ENCODE peak calls at places on chromosomes 16 and 17, in five cellular contexts. Z is HCT116, Y is right lobe of liver, P is adrenal gland, N is uterus. B is an unnamed sample.
A peak's percentile ranks its signal among the peaks of the same experiment; 100 is the strongest.

GRCh38 chr16:85819245-85819644 is 19.8 kb downstream of the COX4I1 start:
- DNase-seq in P (peak; percentile 92), Y (peak; percentile 83), Z (peak; percentile 90), N (peak; percentile 40), B (peak; percentile 93)

GRCh38 chr17:82859431-82860403 is 19.9 kb upstream of the ZNF750 start:
- DNase-seq in N (peak; percentile 11), P (peak; percentile 84), Z (peak; percentile 91), Y (peak; percentile 57), B (peak; percentile 92)

GRCh38 chr16:84478172-84478948 is 26.1 kb downstream of the MEAK7 start:
- DNase-seq in P (no peak), Y (no peak), Z (no peak), N (no peak), B (peak; percentile 29)

GRCh38 chr16:1960665-1961630 is 1.6 kb downstream of the NDUFB10 start:
- DNase-seq in N (no peak), P (no peak), Z (peak; percentile 64), Y (no peak), B (peak; percentile 76)

GRCh38 chr17:80104321-80104955 is 3.1 kb downstream of the GAA start:
- DNase-seq in N (no peak), P (peak; percentile 47), Z (no peak), Y (peak; percentile 50), B (peak; percentile 73)

GRCh38 chr16:14121135-14121534 is 50.0 kb downstream of the MRTFB start:
- DNase-seq in Y (no peak), Z (no peak), P (no peak), N (no peak), B (no peak)

GRCh38 chr17:9824094-9824493 is 1.6 kb upstream of the GLP2R start:
- DNase-seq in P (no peak), Y (no peak), Z (no peak), N (no peak), B (no peak)

GRCh38 chr17:55709984-55710383 is 12.7 kb downstream of the TMEM100 start:
- DNase-seq in N (no peak), P (no peak), Y (no peak), Z (no peak), B (no peak)

GRCh38 chr17:29412780-29413565 is 22.8 kb downstream of the TAOK1 start:
- DNase-seq in P (no peak), Z (no peak), N (no peak), Y (no peak), B (no peak)

GRCh38 chr16:3576211-3576610 is 992 bp downstream of the NLRC3 start:
- DNase-seq in Y (no peak), Z (no peak), N (no peak), P (no peak), B (no peak)

GRCh38 chr16:85436636-85437160 is 176.4 kb upstream of the GSE1 start:
- DNase-seq in Y (no peak), P (no peak), Z (no peak), N (peak; percentile 83), B (no peak)

GRCh38 chr17:82028246-82028645 is 3.2 kb upstream of the RAC3 start:
- DNase-seq in N (no peak), Y (no peak), Z (no peak), P (no peak), B (no peak)

GRCh38 chr17:42475121-42475520 is 16.4 kb downstream of the ATP6V0A1 start:
- DNase-seq in N (no peak), Y (no peak), Z (no peak), P (no peak), B (no peak)

GRCh38 chr16:25192096-25192495 is 24.7 kb upstream of the AQP8 start:
- DNase-seq in N (no peak), Y (no peak), P (no peak), Z (no peak), B (no peak)

GRCh38 chr16:68287276-68288251 is 23.2 kb downstream of the SLC7A6OS start:
- DNase-seq in Z (no peak), N (peak; percentile 48), Y (no peak), P (peak; percentile 91), B (peak; percentile 82)

GRCh38 chr17:63483038-63483437 is 6.2 kb downstream of the ACE start:
- DNase-seq in N (no peak), Y (peak; percentile 27), Z (no peak), P (no peak), B (no peak)

GRCh38 chr16:73545713-73546112 is 497.8 kb upstream of the ZFHX3 start:
- DNase-seq in N (no peak), Z (no peak), P (no peak), Y (no peak), B (no peak)

GRCh38 chr17:83056583-83057396 is 22.6 kb upstream of the METRNL start:
- DNase-seq in N (peak; percentile 50), P (peak; percentile 22), Y (no peak), Z (no peak), B (peak; percentile 74)

GRCh38 chr17:80101946-80102706 is 745 bp downstream of the GAA start:
- DNase-seq in P (no peak), Y (no peak), N (no peak), Z (no peak), B (peak; percentile 72)

GRCh38 chr16:84907575-84907974 is 87.8 kb downstream of the CRISPLD2 start:
- DNase-seq in Y (no peak), P (peak; percentile 54), N (peak; percentile 71), Z (no peak), B (no peak)

GRCh38 chr16:16018705-16019104 is 69.3 kb downstream of the ABCC1 start:
- DNase-seq in Y (no peak), Z (no peak), P (no peak), N (no peak), B (no peak)

GRCh38 chr17:82297280-82297803 is 20.1 kb downstream of the CD7 start:
- DNase-seq in Y (peak; percentile 84), N (peak; percentile 97), P (peak; percentile 92), Z (no peak), B (peak; percentile 97)

GRCh38 chr17:57597531-57598453 is 147.3 kb downstream of the CCDC182 start:
- DNase-seq in Y (no peak), P (peak; percentile 83), Z (peak; percentile 65), N (peak; percentile 66), B (no peak)

GRCh38 chr17:63022567-63022966 is 56.5 kb downstream of the TANC2 start:
- DNase-seq in Z (no peak), P (no peak), Y (no peak), N (no peak), B (no peak)

GRCh38 chr17:3754458-3755334 is 31.0 kb downstream of the HASPIN start:
- DNase-seq in Y (peak; percentile 81), N (no peak), Z (peak; percentile 95), P (peak; percentile 75), B (peak; percentile 93)

GRCh38 chr16:75379339-75379738 is 54.0 kb downstream of the CFDP1 start:
- DNase-seq in N (no peak), Z (no peak), Y (no peak), P (no peak), B (no peak)

GRCh38 chr16:30509081-30509480 is 17.3 kb downstream of the ZNF768 start:
- DNase-seq in Y (no peak), Z (no peak), P (no peak), N (no peak), B (no peak)

GRCh38 chr16:30515275-30515674 is 11.1 kb downstream of the ZNF768 start:
- DNase-seq in P (no peak), Z (no peak), N (no peak), Y (no peak), B (no peak)

GRCh38 chr16:30511509-30511908 is 14.9 kb downstream of the ZNF768 start:
- DNase-seq in Z (no peak), Y (no peak), N (no peak), P (no peak), B (no peak)

GRCh38 chr16:30510392-30510938 is 15.9 kb downstream of the ZNF768 start:
- DNase-seq in N (no peak), P (no peak), Z (no peak), Y (no peak), B (no peak)
- H3K36me3 ChIP-seq in N (no peaks in the 10 kb centered on the region), P (no peaks in the 10 kb centered on the region), Z (no peaks in the 10 kb centered on the region), Y (no peaks in the 10 kb centered on the region), B (peaks cover 84% of the 10 kb centered on the region)

GRCh38 chr17:15264542-15264941 is 584 bp downstream of the PMP22 start:
- DNase-seq in P (no peak), N (no peak), Z (no peak), Y (peak; percentile 59), B (peak; percentile 68)

GRCh38 chr17:15263680-15264079 is 1.4 kb downstream of the PMP22 start:
- DNase-seq in N (no peak), P (no peak), Y (no peak), Z (no peak), B (no peak)

GRCh38 chr17:15262291-15263205 is 2.6 kb downstream of the PMP22 start:
- DNase-seq in P (peak; percentile 84), N (peak; percentile 94), Y (peak; percentile 72), Z (peak; percentile 87), B (peak; percentile 79)

GRCh38 chr17:15261818-15262290 is 3.3 kb downstream of the PMP22 start:
- DNase-seq in Z (no peak), Y (no peak), N (peak; percentile 49), P (no peak), B (no peak)

DNA sequence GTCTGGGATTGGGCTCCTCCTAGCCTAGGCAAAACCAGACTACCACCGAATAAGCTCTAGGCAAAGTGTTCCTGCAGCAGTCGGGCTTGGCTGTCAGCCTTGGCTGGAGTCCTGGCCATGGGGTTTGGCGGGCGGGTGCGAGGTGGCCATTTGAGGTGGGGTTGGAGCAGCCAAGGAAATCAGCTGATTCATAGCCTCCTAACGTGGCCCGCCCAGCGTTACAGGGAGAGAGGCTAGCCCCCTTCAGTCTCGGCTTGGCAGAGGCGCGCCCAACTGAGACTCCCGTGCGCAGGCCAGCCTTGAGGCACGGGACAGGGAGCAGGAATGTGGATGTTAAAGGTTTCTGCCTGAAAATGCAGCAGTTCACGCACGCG is 1.9 kb downstream of the PMP22 start:
- DNase-seq in Z (no peak), P (peak; percentile 83), Y (peak; percentile 54), N (peak; percentile 92), B (peak; percentile 75)
- TF ChIP-seq CTCF in Z (no peak), P (no peak), Y (no peak), N (no peak), B (no peak)

GRCh38 chr16:9996191-9996590 is 186.0 kb downstream of the GRIN2A start:
- DNase-seq in P (no peak), Y (no peak), N (no peak), Z (no peak), B (no peak)
- TF ChIP-seq POLR2A in P (no peak), Y (no peak), N (no peak), Z (no peak), B (no peak)

GRCh38 chr17:17636456-17636855 is 44.8 kb upstream of the RAI1 start:
- DNase-seq in N (no peak), P (no peak), Y (no peak), Z (no peak), B (no peak)

GRCh38 chr17:17641621-17642409 is 39.4 kb upstream of the RAI1 start:
- DNase-seq in P (peak; percentile 88), Y (peak; percentile 79), Z (peak; percentile 73), N (peak; percentile 77), B (peak; percentile 92)

GRCh38 chr17:17633310-17633709 is 41.8 kb upstream of the PEMT start:
- DNase-seq in Y (no peak), Z (no peak), N (no peak), P (no peak), B (no peak)

GRCh38 chr17:17635126-17635525 is 43.6 kb upstream of the PEMT start:
- DNase-seq in Z (no peak), N (no peak), P (no peak), Y (no peak), B (no peak)

DNA sequence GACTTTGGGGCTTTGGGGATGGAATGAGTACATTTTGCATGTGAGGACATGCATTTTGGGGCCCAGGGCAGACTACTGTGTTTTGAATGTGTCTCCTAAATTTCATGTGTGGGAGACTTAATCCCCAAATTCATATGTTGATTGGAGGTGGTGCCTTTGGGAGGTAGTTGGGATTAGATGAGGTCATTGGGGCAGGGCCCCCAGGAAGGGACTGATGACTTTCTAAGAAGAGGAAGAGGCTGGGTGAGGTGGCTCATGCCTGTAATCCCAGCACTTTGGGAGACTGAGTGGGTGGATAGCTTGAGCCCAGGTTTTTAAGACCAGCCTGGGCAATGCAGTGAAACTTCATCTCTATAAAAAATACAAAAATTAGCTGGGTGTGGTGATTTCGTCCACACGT is 42.8 kb upstream of the RAI1 start:
- DNase-seq in P (no peak), N (no peak), Z (no peak), Y (no peak), B (no peak)
- H3K36me3 ChIP-seq in P (no peaks in the 10 kb centered on the region), N (no peaks in the 10 kb centered on the region), Z (no peaks in the 10 kb centered on the region), Y (no peaks in the 10 kb centered on the region), B (no peaks in the 10 kb centered on the region)

B was measured in spleen.